ENCODE peak calls at places on chromosomes 2 and 18, in ten cellular contexts. One of them, this sample, is unnamed.

GRCh38 chr2:16855183-16855582 is 189.5 kb upstream of the CYRIA start:
- DNase-seq in stimulated activated CD4-positive, alpha-beta T cell treated with anti-CD3 and anti-CD28 coated beads, Interleukin-4, amount 100 ng/mL, for 48 hours: no peak
- DNase-seq in neural crest cell: no peak
- DNase-seq in stromal cell of bone marrow: no peak
- DNase-seq in activated CD4-positive, alpha-beta T cell treated with anti-CD3 and anti-CD28 coated beads for 1 hour: no peak
- DNase-seq in T-helper 22 cell: no peak
- DNase-seq in germinal center: no peak
- DNase-seq in NCI-H774: no peak
- DNase-seq in left cardiac atrium: no peak
- DNase-seq in AG04449: no peak
- DNase-seq in this sample: no peak

GRCh38 chr2:212683346-212683745 is 144.7 kb upstream of the ERBB4 start:
- DNase-seq in stimulated activated CD4-positive, alpha-beta T cell treated with anti-CD3 and anti-CD28 coated beads, Interleukin-4, amount 100 ng/mL, for 48 hours: no peak
- DNase-seq in neural crest cell: no peak
- DNase-seq in stromal cell of bone marrow: no peak
- DNase-seq in activated CD4-positive, alpha-beta T cell treated with anti-CD3 and anti-CD28 coated beads for 1 hour: no peak
- DNase-seq in T-helper 22 cell: no peak
- DNase-seq in germinal center: no peak
- DNase-seq in NCI-H774: no peak
- DNase-seq in left cardiac atrium: no peak
- DNase-seq in AG04449: no peak
- DNase-seq in this sample: no peak

GRCh38 chr2:68218343-68218901 is 33.9 kb downstream of the PPP3R1 start:
- DNase-seq in stimulated activated CD4-positive, alpha-beta T cell treated with anti-CD3 and anti-CD28 coated beads, Interleukin-4, amount 100 ng/mL, for 48 hours: no peak
- DNase-seq in neural crest cell: no peak
- DNase-seq in stromal cell of bone marrow: no peak
- DNase-seq in activated CD4-positive, alpha-beta T cell treated with anti-CD3 and anti-CD28 coated beads for 1 hour: no peak
- DNase-seq in T-helper 22 cell: no peak
- DNase-seq in germinal center: no peak
- DNase-seq in NCI-H774: no peak
- DNase-seq in left cardiac atrium: no peak
- DNase-seq in AG04449: no peak
- DNase-seq in this sample: no peak

GRCh38 chr18:43507842-43508481 is 230.7 kb upstream of the SYT4 start:
- DNase-seq in stimulated activated CD4-positive, alpha-beta T cell treated with anti-CD3 and anti-CD28 coated beads, Interleukin-4, amount 100 ng/mL, for 48 hours: no peak
- DNase-seq in neural crest cell: no peak
- DNase-seq in stromal cell of bone marrow: no peak
- DNase-seq in activated CD4-positive, alpha-beta T cell treated with anti-CD3 and anti-CD28 coated beads for 1 hour: no peak
- DNase-seq in T-helper 22 cell: no peak
- DNase-seq in germinal center: no peak
- DNase-seq in NCI-H774: no peak
- DNase-seq in left cardiac atrium: no peak
- DNase-seq in AG04449: no peak
- DNase-seq in this sample: no peak

GRCh38 chr2:12848176-12848575 is 131.4 kb downstream of the TRIB2 start:
- DNase-seq in stimulated activated CD4-positive, alpha-beta T cell treated with anti-CD3 and anti-CD28 coated beads, Interleukin-4, amount 100 ng/mL, for 48 hours: no peak
- DNase-seq in neural crest cell: no peak
- DNase-seq in stromal cell of bone marrow: no peak
- DNase-seq in activated CD4-positive, alpha-beta T cell treated with anti-CD3 and anti-CD28 coated beads for 1 hour: no peak
- DNase-seq in T-helper 22 cell: no peak
- DNase-seq in germinal center: no peak
- DNase-seq in NCI-H774: no peak
- DNase-seq in left cardiac atrium: no peak
- DNase-seq in AG04449: no peak
- DNase-seq in this sample: no peak

GRCh38 chr2:122980672-122981071 is 1044.4 kb upstream of the CNTNAP5 start:
- DNase-seq in stimulated activated CD4-positive, alpha-beta T cell treated with anti-CD3 and anti-CD28 coated beads, Interleukin-4, amount 100 ng/mL, for 48 hours: no peak
- DNase-seq in neural crest cell: no peak
- DNase-seq in stromal cell of bone marrow: no peak
- DNase-seq in activated CD4-positive, alpha-beta T cell treated with anti-CD3 and anti-CD28 coated beads for 1 hour: no peak
- DNase-seq in T-helper 22 cell: no peak
- DNase-seq in germinal center: no peak
- DNase-seq in NCI-H774: no peak
- DNase-seq in left cardiac atrium: no peak
- DNase-seq in AG04449: no peak
- DNase-seq in this sample: no peak

GRCh38 chr2:47201224-47201623 is 46.1 kb upstream of the STPG4 start:
- DNase-seq in stimulated activated CD4-positive, alpha-beta T cell treated with anti-CD3 and anti-CD28 coated beads, Interleukin-4, amount 100 ng/mL, for 48 hours: no peak
- DNase-seq in neural crest cell: no peak
- DNase-seq in stromal cell of bone marrow: peak; percentile 65
- DNase-seq in activated CD4-positive, alpha-beta T cell treated with anti-CD3 and anti-CD28 coated beads for 1 hour: no peak
- DNase-seq in T-helper 22 cell: no peak
- DNase-seq in germinal center: no peak
- DNase-seq in NCI-H774: no peak
- DNase-seq in left cardiac atrium: no peak
- DNase-seq in AG04449: no peak
- DNase-seq in this sample: no peak

GRCh38 chr2:138274421-138275291 is 226.9 kb upstream of the SPOPL start:
- DNase-seq in stimulated activated CD4-positive, alpha-beta T cell treated with anti-CD3 and anti-CD28 coated beads, Interleukin-4, amount 100 ng/mL, for 48 hours: no peak
- DNase-seq in neural crest cell: no peak
- DNase-seq in stromal cell of bone marrow: no peak
- DNase-seq in activated CD4-positive, alpha-beta T cell treated with anti-CD3 and anti-CD28 coated beads for 1 hour: no peak
- DNase-seq in T-helper 22 cell: no peak
- DNase-seq in germinal center: no peak
- DNase-seq in NCI-H774: no peak
- DNase-seq in left cardiac atrium: no peak
- DNase-seq in AG04449: no peak
- DNase-seq in this sample: no peak

GRCh38 chr18:46814394-46814793 is 57.5 kb upstream of the ST8SIA5 start:
- DNase-seq in stimulated activated CD4-positive, alpha-beta T cell treated with anti-CD3 and anti-CD28 coated beads, Interleukin-4, amount 100 ng/mL, for 48 hours: no peak
- DNase-seq in neural crest cell: no peak
- DNase-seq in stromal cell of bone marrow: no peak
- DNase-seq in activated CD4-positive, alpha-beta T cell treated with anti-CD3 and anti-CD28 coated beads for 1 hour: no peak
- DNase-seq in T-helper 22 cell: no peak
- DNase-seq in germinal center: no peak
- DNase-seq in NCI-H774: no peak
- DNase-seq in left cardiac atrium: no peak
- DNase-seq in AG04449: no peak
- DNase-seq in this sample: no peak

GRCh38 chr2:25618676-25619075 is 54.7 kb downstream of the DTNB start:
- DNase-seq in stimulated activated CD4-positive, alpha-beta T cell treated with anti-CD3 and anti-CD28 coated beads, Interleukin-4, amount 100 ng/mL, for 48 hours: no peak
- DNase-seq in neural crest cell: no peak
- DNase-seq in stromal cell of bone marrow: peak; percentile 65
- DNase-seq in activated CD4-positive, alpha-beta T cell treated with anti-CD3 and anti-CD28 coated beads for 1 hour: no peak
- DNase-seq in T-helper 22 cell: no peak
- DNase-seq in germinal center: no peak
- DNase-seq in NCI-H774: peak; percentile 66
- DNase-seq in left cardiac atrium: no peak
- DNase-seq in AG04449: no peak
- DNase-seq in this sample: no peak

GRCh38 chr2:160574472-160575140 is 81.0 kb upstream of the RBMS1 start:
- DNase-seq in stimulated activated CD4-positive, alpha-beta T cell treated with anti-CD3 and anti-CD28 coated beads, Interleukin-4, amount 100 ng/mL, for 48 hours: no peak
- DNase-seq in neural crest cell: no peak
- DNase-seq in stromal cell of bone marrow: peak; percentile 82
- DNase-seq in activated CD4-positive, alpha-beta T cell treated with anti-CD3 and anti-CD28 coated beads for 1 hour: no peak
- DNase-seq in T-helper 22 cell: no peak
- DNase-seq in germinal center: no peak
- DNase-seq in NCI-H774: no peak
- DNase-seq in left cardiac atrium: no peak
- DNase-seq in AG04449: peak; percentile 67
- DNase-seq in this sample: no peak

GRCh38 chr2:104846955-104847820 is 6.7 kb upstream of the POU3F3 start:
- DNase-seq in stimulated activated CD4-positive, alpha-beta T cell treated with anti-CD3 and anti-CD28 coated beads, Interleukin-4, amount 100 ng/mL, for 48 hours: no peak
- DNase-seq in neural crest cell: no peak
- DNase-seq in stromal cell of bone marrow: no peak
- DNase-seq in activated CD4-positive, alpha-beta T cell treated with anti-CD3 and anti-CD28 coated beads for 1 hour: no peak
- DNase-seq in T-helper 22 cell: no peak
- DNase-seq in germinal center: no peak
- DNase-seq in NCI-H774: no peak
- DNase-seq in left cardiac atrium: no peak
- DNase-seq in AG04449: no peak
- DNase-seq in this sample: peak; percentile 21

GRCh38 chr2:67726416-67726815 is 329.3 kb downstream of the ETAA1 start:
- DNase-seq in stimulated activated CD4-positive, alpha-beta T cell treated with anti-CD3 and anti-CD28 coated beads, Interleukin-4, amount 100 ng/mL, for 48 hours: no peak
- DNase-seq in neural crest cell: no peak
- DNase-seq in stromal cell of bone marrow: no peak
- DNase-seq in activated CD4-positive, alpha-beta T cell treated with anti-CD3 and anti-CD28 coated beads for 1 hour: no peak
- DNase-seq in T-helper 22 cell: no peak
- DNase-seq in germinal center: no peak
- DNase-seq in NCI-H774: no peak
- DNase-seq in left cardiac atrium: no peak
- DNase-seq in AG04449: no peak
- DNase-seq in this sample: no peak

GRCh38 chr2:218992703-218993344 is 398 bp downstream of the CRYBA2 start:
- DNase-seq in stimulated activated CD4-positive, alpha-beta T cell treated with anti-CD3 and anti-CD28 coated beads, Interleukin-4, amount 100 ng/mL, for 48 hours: no peak
- DNase-seq in neural crest cell: no peak
- DNase-seq in stromal cell of bone marrow: no peak
- DNase-seq in activated CD4-positive, alpha-beta T cell treated with anti-CD3 and anti-CD28 coated beads for 1 hour: no peak
- DNase-seq in T-helper 22 cell: no peak
- DNase-seq in germinal center: no peak
- DNase-seq in NCI-H774: no peak
- DNase-seq in left cardiac atrium: no peak
- DNase-seq in AG04449: no peak
- DNase-seq in this sample: no peak

GRCh38 chr2:74052732-74053712 is 68.3 kb downstream of the TET3 start:
- DNase-seq in stimulated activated CD4-positive, alpha-beta T cell treated with anti-CD3 and anti-CD28 coated beads, Interleukin-4, amount 100 ng/mL, for 48 hours: no peak
- DNase-seq in neural crest cell: no peak
- DNase-seq in stromal cell of bone marrow: no peak
- DNase-seq in activated CD4-positive, alpha-beta T cell treated with anti-CD3 and anti-CD28 coated beads for 1 hour: no peak
- DNase-seq in T-helper 22 cell: no peak
- DNase-seq in germinal center: peak; percentile 44
- DNase-seq in NCI-H774: no peak
- DNase-seq in left cardiac atrium: no peak
- DNase-seq in AG04449: no peak
- DNase-seq in this sample: no peak

GRCh38 chr2:177273456-177273855 is 8.9 kb upstream of the NFE2L2 start:
- DNase-seq in stimulated activated CD4-positive, alpha-beta T cell treated with anti-CD3 and anti-CD28 coated beads, Interleukin-4, amount 100 ng/mL, for 48 hours: no peak
- DNase-seq in neural crest cell: no peak
- DNase-seq in stromal cell of bone marrow: peak; percentile 55
- DNase-seq in activated CD4-positive, alpha-beta T cell treated with anti-CD3 and anti-CD28 coated beads for 1 hour: no peak
- DNase-seq in T-helper 22 cell: no peak
- DNase-seq in germinal center: no peak
- DNase-seq in NCI-H774: no peak
- DNase-seq in left cardiac atrium: no peak
- DNase-seq in AG04449: no peak
- DNase-seq in this sample: no peak

GRCh38 chr2:169323841-169324240 is 38.5 kb downstream of the LRP2 start:
- DNase-seq in stimulated activated CD4-positive, alpha-beta T cell treated with anti-CD3 and anti-CD28 coated beads, Interleukin-4, amount 100 ng/mL, for 48 hours: no peak
- DNase-seq in neural crest cell: no peak
- DNase-seq in stromal cell of bone marrow: no peak
- DNase-seq in activated CD4-positive, alpha-beta T cell treated with anti-CD3 and anti-CD28 coated beads for 1 hour: no peak
- DNase-seq in T-helper 22 cell: no peak
- DNase-seq in germinal center: no peak
- DNase-seq in NCI-H774: no peak
- DNase-seq in left cardiac atrium: no peak
- DNase-seq in AG04449: no peak
- DNase-seq in this sample: no peak

GRCh38 chr18:58593930-58594329 is 35.0 kb downstream of the ALPK2 start:
- DNase-seq in stimulated activated CD4-positive, alpha-beta T cell treated with anti-CD3 and anti-CD28 coated beads, Interleukin-4, amount 100 ng/mL, for 48 hours: no peak
- DNase-seq in neural crest cell: no peak
- DNase-seq in stromal cell of bone marrow: no peak
- DNase-seq in activated CD4-positive, alpha-beta T cell treated with anti-CD3 and anti-CD28 coated beads for 1 hour: no peak
- DNase-seq in T-helper 22 cell: no peak
- DNase-seq in germinal center: no peak
- DNase-seq in NCI-H774: no peak
- DNase-seq in left cardiac atrium: peak; percentile 31
- DNase-seq in AG04449: no peak
- DNase-seq in this sample: no peak

GRCh38 chr2:241992753-241993152 is 123.2 kb downstream of the RTP5 start:
- DNase-seq in stimulated activated CD4-positive, alpha-beta T cell treated with anti-CD3 and anti-CD28 coated beads, Interleukin-4, amount 100 ng/mL, for 48 hours: no peak
- DNase-seq in neural crest cell: no peak
- DNase-seq in stromal cell of bone marrow: no peak
- DNase-seq in activated CD4-positive, alpha-beta T cell treated with anti-CD3 and anti-CD28 coated beads for 1 hour: no peak
- DNase-seq in T-helper 22 cell: no peak
- DNase-seq in germinal center: no peak
- DNase-seq in NCI-H774: no peak
- DNase-seq in left cardiac atrium: no peak
- DNase-seq in AG04449: no peak
- DNase-seq in this sample: no peak

GRCh38 chr2:41722668-41723369 is 325.0 kb upstream of the PKDCC start:
- DNase-seq in stimulated activated CD4-positive, alpha-beta T cell treated with anti-CD3 and anti-CD28 coated beads, Interleukin-4, amount 100 ng/mL, for 48 hours: no peak
- DNase-seq in neural crest cell: no peak
- DNase-seq in stromal cell of bone marrow: peak; percentile 94
- DNase-seq in activated CD4-positive, alpha-beta T cell treated with anti-CD3 and anti-CD28 coated beads for 1 hour: no peak
- DNase-seq in T-helper 22 cell: no peak
- DNase-seq in germinal center: no peak
- DNase-seq in NCI-H774: no peak
- DNase-seq in left cardiac atrium: peak; percentile 34
- DNase-seq in AG04449: no peak
- DNase-seq in this sample: no peak

GRCh38 chr2:194824450-194824849 is 832.6 kb upstream of the SLC39A10 start:
- DNase-seq in stimulated activated CD4-positive, alpha-beta T cell treated with anti-CD3 and anti-CD28 coated beads, Interleukin-4, amount 100 ng/mL, for 48 hours: no peak
- DNase-seq in neural crest cell: no peak
- DNase-seq in stromal cell of bone marrow: no peak
- DNase-seq in activated CD4-positive, alpha-beta T cell treated with anti-CD3 and anti-CD28 coated beads for 1 hour: no peak
- DNase-seq in T-helper 22 cell: no peak
- DNase-seq in germinal center: no peak
- DNase-seq in NCI-H774: no peak
- DNase-seq in left cardiac atrium: no peak
- DNase-seq in AG04449: no peak
- DNase-seq in this sample: no peak

GRCh38 chr2:219186754-219187456 is 8.8 kb downstream of the RETREG2 start:
- DNase-seq in stimulated activated CD4-positive, alpha-beta T cell treated with anti-CD3 and anti-CD28 coated beads, Interleukin-4, amount 100 ng/mL, for 48 hours: no peak
- DNase-seq in neural crest cell: no peak
- DNase-seq in stromal cell of bone marrow: no peak
- DNase-seq in activated CD4-positive, alpha-beta T cell treated with anti-CD3 and anti-CD28 coated beads for 1 hour: no peak
- DNase-seq in T-helper 22 cell: no peak
- DNase-seq in germinal center: peak; percentile 15
- DNase-seq in NCI-H774: no peak
- DNase-seq in left cardiac atrium: no peak
- DNase-seq in AG04449: no peak
- DNase-seq in this sample: no peak